ENCODE peak calls at places on chromosomes 3 and 15, in ten cellular contexts. U, B, P, V, O, L, D, E, R and X are unnamed samples.
A peak's percentile ranks its signal among the peaks of the same experiment; 100 is the strongest.

GRCh38 chr15:69758810-69759410 is 306.3 kb downstream of the RPLP1 start:
- DNase-seq in U (peak; percentile 57), B (peak; percentile 23), P (peak; percentile 58), V (no peak), O (peak; percentile 64), L (no peak), D (peak; percentile 89), E (no peak), R (no peak), X (no peak)

GRCh38 chr15:48494646-48495045 is 150.9 kb downstream of the FBN1 start:
- DNase-seq in U (no peak), B (no peak), P (no peak), V (no peak), O (no peak), L (no peak), D (no peak), E (no peak), R (no peak), X (no peak)

GRCh38 chr15:38553071-38553470 is 11.5 kb downstream of the RASGRP1 start:
- DNase-seq in U (no peak), B (no peak), P (no peak), V (no peak), O (no peak), L (no peak), D (no peak), E (no peak), R (no peak), X (no peak)

GRCh38 chr3:73433681-73434080 is 191.1 kb downstream of the PDZRN3 start:
- DNase-seq in U (no peak), B (no peak), P (no peak), V (no peak), O (no peak), L (no peak), D (no peak), E (no peak), R (no peak), X (no peak)

GRCh38 chr15:94225616-94226015 is 5.7 kb upstream of the MCTP2 start:
- DNase-seq in U (no peak), B (no peak), P (no peak), V (no peak), O (no peak), L (no peak), D (no peak), E (no peak), R (no peak), X (no peak)

GRCh38 chr3:168089179-168089771 is 6.4 kb downstream of the GOLIM4 start:
- DNase-seq in U (no peak), B (no peak), P (no peak), V (no peak), O (no peak), L (no peak), D (no peak), E (no peak), R (no peak), X (no peak)

GRCh38 chr15:58043192-58043903 is 22.2 kb downstream of the ALDH1A2 start:
- DNase-seq in U (peak; percentile 59), B (peak; percentile 20), P (peak; percentile 53), V (no peak), O (peak; percentile 66), L (no peak), D (peak; percentile 45), E (peak; percentile 58), R (peak; percentile 51), X (no peak)

GRCh38 chr3:42508562-42508961 is 6.1 kb downstream of the VIPR1 start:
- DNase-seq in U (no peak), B (no peak), P (peak; percentile 9), V (no peak), O (no peak), L (no peak), D (no peak), E (peak; percentile 45), R (no peak), X (no peak)

GRCh38 chr15:48221885-48222284 is 15.8 kb downstream of the SLC12A1 start:
- DNase-seq in U (peak; percentile 55), B (no peak), P (no peak), V (no peak), O (no peak), L (peak; percentile 25), D (no peak), E (no peak), R (no peak), X (no peak)

GRCh38 chr15:42090781-42091180 is 3.6 kb downstream of the PLA2G4D start:
- DNase-seq in U (no peak), B (no peak), P (no peak), V (no peak), O (no peak), L (no peak), D (no peak), E (no peak), R (no peak), X (no peak)

GRCh38 chr3:14555835-14556234 is 15.7 kb upstream of the GRIP2 start:
- DNase-seq in U (no peak), B (peak; percentile 39), P (no peak), V (no peak), O (peak; percentile 64), L (no peak), D (no peak), E (peak; percentile 76), R (peak; percentile 44), X (no peak)

GRCh38 chr3:52311567-52312119 is 4.5 kb upstream of the DNAH1 start:
- DNase-seq in U (no peak), B (no peak), P (no peak), V (no peak), O (no peak), L (no peak), D (no peak), E (no peak), R (no peak), X (no peak)

GRCh38 chr3:112740800-112741199 is 99.9 kb upstream of the CCDC80 start:
- DNase-seq in U (no peak), B (no peak), P (no peak), V (no peak), O (no peak), L (no peak), D (no peak), E (no peak), R (no peak), X (no peak)

GRCh38 chr15:96337991-96338771 is 7.7 kb downstream of the NR2F2 start:
- DNase-seq in U (no peak), B (no peak), P (no peak), V (no peak), O (no peak), L (no peak), D (no peak), E (no peak), R (no peak), X (no peak)
- H3K4me3 ChIP-seq in U (peak overlapping the region; percentile 60), B (peak overlapping the region; percentile 61), P (peak overlapping the region; percentile 71), V (no peak overlapping the region), O (peak overlapping the region; percentile 86), L (peak overlapping the region; percentile 74), D (no peak overlapping the region), E (no peak overlapping the region), R (peak overlapping the region; percentile 28), X (no peak overlapping the region)

DNA sequence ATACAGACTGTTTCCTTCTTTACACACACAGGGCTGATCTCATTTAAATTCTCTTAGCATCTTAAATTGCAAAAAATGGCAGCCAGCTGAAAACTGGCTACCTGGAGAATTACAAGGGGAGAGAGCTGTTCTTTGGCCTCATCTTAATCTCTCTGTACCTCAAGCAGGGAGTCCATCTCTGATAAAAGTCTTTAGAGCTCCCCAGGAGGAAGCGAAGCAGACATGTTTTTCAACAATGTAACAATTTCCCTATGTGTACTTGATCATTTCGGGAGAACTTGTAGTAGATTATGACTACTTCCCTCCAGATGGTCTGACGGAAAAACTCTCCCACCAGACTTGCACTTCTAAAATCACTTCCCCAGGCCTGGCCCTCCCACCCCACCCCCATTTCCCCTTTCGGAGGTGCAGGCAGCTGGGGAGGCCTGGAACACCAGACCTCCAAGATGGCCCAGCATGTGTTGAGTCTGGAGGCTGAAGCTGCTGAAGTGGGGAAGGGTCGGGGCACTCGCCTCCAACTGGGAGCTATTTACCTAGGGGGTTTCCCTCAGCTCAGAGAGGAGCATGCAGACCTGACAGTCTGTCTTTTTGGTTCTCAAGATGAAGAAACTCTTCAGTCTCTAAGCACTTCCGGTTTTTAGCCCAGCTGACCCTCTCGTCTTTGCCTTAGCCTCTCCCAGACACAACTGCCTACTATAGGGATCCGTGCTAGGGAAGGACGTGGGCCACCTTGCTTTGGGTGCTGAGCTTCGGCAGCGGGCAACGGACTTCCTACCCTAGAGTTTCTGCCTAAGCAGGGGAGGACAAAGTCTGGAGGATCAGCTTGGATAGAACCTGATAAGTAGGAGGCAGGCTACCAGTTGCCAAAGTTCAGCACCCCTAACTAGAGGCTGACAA is 164.0 kb upstream of the TBL1XR1 start:
- DNase-seq in U (peak; percentile 70), B (no peak), P (no peak), V (no peak), O (no peak), L (no peak), D (peak; percentile 36), E (no peak), R (no peak), X (no peak)
- H3K4me3 ChIP-seq in U (no peak overlapping the region), B (peak overlapping the region; percentile 51), P (peak overlapping the region; percentile 50), V (no peak overlapping the region), O (no peak overlapping the region), L (no peak overlapping the region), D (no peak overlapping the region), E (no peak overlapping the region), R (no peak overlapping the region), X (no peak overlapping the region)

GRCh38 chr3:186154641-186155040 is 45.8 kb upstream of the ETV5 start:
- DNase-seq in U (no peak), B (no peak), P (no peak), V (no peak), O (no peak), L (no peak), D (no peak), E (no peak), R (no peak), X (no peak)

GRCh38 chr3:186152889-186153292 is 44.0 kb upstream of the ETV5 start:
- DNase-seq in U (no peak), B (no peak), P (no peak), V (no peak), O (no peak), L (no peak), D (peak; percentile 85), E (no peak), R (no peak), X (no peak)

GRCh38 chr3:186151077-186151971 is 42.4 kb upstream of the ETV5 start:
- DNase-seq in U (no peak), B (no peak), P (no peak), V (no peak), O (no peak), L (no peak), D (peak; percentile 55), E (no peak), R (no peak), X (no peak)

GRCh38 chr3:186150234-186150830 is 41.4 kb upstream of the ETV5 start:
- DNase-seq in U (no peak), B (no peak), P (no peak), V (no peak), O (no peak), L (no peak), D (no peak), E (peak; percentile 59), R (no peak), X (no peak)

GRCh38 chr3:186152361-186152798 is 43.5 kb upstream of the ETV5 start:
- DNase-seq in U (no peak), B (no peak), P (no peak), V (no peak), O (no peak), L (no peak), D (peak; percentile 12), E (no peak), R (no peak), X (no peak)
- H3K4me3 ChIP-seq in U (no peak overlapping the region), B (no peak overlapping the region), P (no peak overlapping the region), V (no peak overlapping the region), O (no peak overlapping the region), L (no peak overlapping the region), D (no peak overlapping the region), E (no peak overlapping the region), R (no peak overlapping the region), X (no peak overlapping the region)

GRCh38 chr15:65519781-65520299 is 2.4 kb upstream of the DPP8 start:
- DNase-seq in U (no peak), B (no peak), P (no peak), V (no peak), O (no peak), L (no peak), D (no peak), E (no peak), R (no peak), X (no peak)
- H3K4me3 ChIP-seq in U (no peak overlapping the region), B (no peak overlapping the region), P (no peak overlapping the region), V (no peak overlapping the region), O (no peak overlapping the region), L (no peak overlapping the region), D (no peak overlapping the region), E (no peak overlapping the region), R (no peak overlapping the region), X (no peak overlapping the region)